ENCODE peak calls at places on chromosome 15, in eight cellular contexts. One of them, this sample, is unnamed.

GRCh38 chr15:93141373-93141790 is 52.4 kb upstream of the RGMA start:
- DNase-seq in nucleus accumbens: no peak
- DNase-seq in Ammon's horn: no peak
- DNase-seq in pulmonary artery endothelial cell: no peak
- DNase-seq in WTC11: no peak
- DNase-seq in NCI-H1105: no peak
- DNase-seq in A172: no peak
- DNase-seq in CD4-positive, alpha-beta memory T cell: peak; percentile 54
- DNase-seq in this sample: no peak

GRCh38 chr15:70852501-70853269 is 1.3 kb downstream of the LARP6 start:
- DNase-seq in nucleus accumbens: no peak
- DNase-seq in Ammon's horn: no peak
- DNase-seq in pulmonary artery endothelial cell: no peak
- DNase-seq in WTC11: no peak
- DNase-seq in NCI-H1105: no peak
- DNase-seq in A172: peak; percentile 40
- DNase-seq in CD4-positive, alpha-beta memory T cell: no peak
- DNase-seq in this sample: no peak

GRCh38 chr15:23857028-23857641 is 170.0 kb upstream of the NDN start:
- DNase-seq in nucleus accumbens: no peak
- DNase-seq in Ammon's horn: peak; percentile 56
- DNase-seq in pulmonary artery endothelial cell: no peak
- DNase-seq in WTC11: peak; percentile 69
- DNase-seq in NCI-H1105: peak; percentile 41
- DNase-seq in A172: no peak
- DNase-seq in CD4-positive, alpha-beta memory T cell: no peak
- DNase-seq in this sample: peak; percentile 58

GRCh38 chr15:52557242-52557641 is 11.6 kb downstream of the ARPP19 start:
- DNase-seq in nucleus accumbens: no peak
- DNase-seq in Ammon's horn: peak; percentile 8
- DNase-seq in pulmonary artery endothelial cell: no peak
- DNase-seq in WTC11: no peak
- DNase-seq in NCI-H1105: no peak
- DNase-seq in A172: no peak
- DNase-seq in CD4-positive, alpha-beta memory T cell: no peak
- DNase-seq in this sample: no peak

GRCh38 chr15:71261418-71261817 is 146.1 kb downstream of the THSD4 start:
- DNase-seq in nucleus accumbens: no peak
- DNase-seq in Ammon's horn: no peak
- DNase-seq in pulmonary artery endothelial cell: no peak
- DNase-seq in WTC11: no peak
- DNase-seq in NCI-H1105: no peak
- DNase-seq in A172: no peak
- DNase-seq in CD4-positive, alpha-beta memory T cell: no peak
- DNase-seq in this sample: no peak

GRCh38 chr15:68285243-68285980 is 7.9 kb downstream of the FEM1B start:
- DNase-seq in nucleus accumbens: no peak
- DNase-seq in Ammon's horn: no peak
- DNase-seq in pulmonary artery endothelial cell: no peak
- DNase-seq in WTC11: peak; percentile 36
- DNase-seq in NCI-H1105: peak; percentile 40
- DNase-seq in A172: no peak
- DNase-seq in CD4-positive, alpha-beta memory T cell: no peak
- DNase-seq in this sample: no peak

GRCh38 chr15:90232941-90233700 is 620 bp downstream of the CIB1 start:
- DNase-seq in nucleus accumbens: no peak
- DNase-seq in Ammon's horn: peak; percentile 54
- DNase-seq in pulmonary artery endothelial cell: no peak
- DNase-seq in WTC11: peak; percentile 71
- DNase-seq in NCI-H1105: no peak
- DNase-seq in A172: peak; percentile 51
- DNase-seq in CD4-positive, alpha-beta memory T cell: no peak
- DNase-seq in this sample: peak; percentile 40

GRCh38 chr15:69861331-69862171 is 236.2 kb downstream of the TLE3 start:
- DNase-seq in nucleus accumbens: no peak
- DNase-seq in Ammon's horn: no peak
- DNase-seq in pulmonary artery endothelial cell: no peak
- DNase-seq in WTC11: no peak
- DNase-seq in NCI-H1105: no peak
- DNase-seq in A172: no peak
- DNase-seq in CD4-positive, alpha-beta memory T cell: no peak
- DNase-seq in this sample: no peak

GRCh38 chr15:91491131-91491950 is 362.2 kb upstream of the SLCO3A1 start:
- DNase-seq in nucleus accumbens: no peak
- DNase-seq in Ammon's horn: no peak
- DNase-seq in pulmonary artery endothelial cell: no peak
- DNase-seq in WTC11: no peak
- DNase-seq in NCI-H1105: no peak
- DNase-seq in A172: no peak
- DNase-seq in CD4-positive, alpha-beta memory T cell: no peak
- DNase-seq in this sample: no peak

GRCh38 chr15:51494411-51495314 is 127.9 kb downstream of the DMXL2 start:
- DNase-seq in nucleus accumbens: no peak
- DNase-seq in Ammon's horn: no peak
- DNase-seq in pulmonary artery endothelial cell: no peak
- DNase-seq in WTC11: no peak
- DNase-seq in NCI-H1105: no peak
- DNase-seq in A172: peak; percentile 13
- DNase-seq in CD4-positive, alpha-beta memory T cell: no peak
- DNase-seq in this sample: no peak

GRCh38 chr15:60265057-60265456 is 132.7 kb downstream of the ANXA2 start:
- DNase-seq in nucleus accumbens: no peak
- DNase-seq in Ammon's horn: no peak
- DNase-seq in pulmonary artery endothelial cell: no peak
- DNase-seq in WTC11: no peak
- DNase-seq in NCI-H1105: no peak
- DNase-seq in A172: no peak
- DNase-seq in CD4-positive, alpha-beta memory T cell: no peak
- DNase-seq in this sample: no peak

GRCh38 chr15:85741021-85741421 is 53.7 kb downstream of the KLHL25 start:
- DNase-seq in nucleus accumbens: no peak
- DNase-seq in Ammon's horn: no peak
- DNase-seq in pulmonary artery endothelial cell: no peak
- DNase-seq in WTC11: no peak
- DNase-seq in NCI-H1105: no peak
- DNase-seq in A172: no peak
- DNase-seq in CD4-positive, alpha-beta memory T cell: no peak
- DNase-seq in this sample: no peak

GRCh38 chr15:61051570-61052031 is 177.5 kb downstream of the RORA start:
- DNase-seq in nucleus accumbens: peak; percentile 35
- DNase-seq in Ammon's horn: peak; percentile 73
- DNase-seq in pulmonary artery endothelial cell: peak; percentile 40
- DNase-seq in WTC11: peak; percentile 37
- DNase-seq in NCI-H1105: peak; percentile 36
- DNase-seq in A172: peak; percentile 20
- DNase-seq in CD4-positive, alpha-beta memory T cell: no peak
- DNase-seq in this sample: peak; percentile 17

GRCh38 chr15:89740137-89740536 is 10.9 kb downstream of the MESP1 start:
- DNase-seq in nucleus accumbens: peak; percentile 16
- DNase-seq in Ammon's horn: peak; percentile 81
- DNase-seq in pulmonary artery endothelial cell: peak; percentile 29
- DNase-seq in WTC11: peak; percentile 69
- DNase-seq in NCI-H1105: peak; percentile 49
- DNase-seq in A172: peak; percentile 61
- DNase-seq in CD4-positive, alpha-beta memory T cell: peak; percentile 64
- DNase-seq in this sample: peak; percentile 68